ENCODE peak calls at places on chromosomes 16 and 17, in seven cellular contexts. I, K, O, B, X, W and V are unnamed samples.

GRCh38 chr16:56988948-56989945 is at the start of gene NLRC5:
- DNase-seq in O (peak; percentile 60), I (peak; percentile 78), X (peak; percentile 79), W (peak; percentile 85), K (peak; percentile 81), B (peak; percentile 86), V (peak; percentile 76)

GRCh38 chr16:57614546-57615343 is 13.7 kb upstream of the ADGRG1 start:
- DNase-seq in I (no peak), B (peak; percentile 31), W (no peak), X (peak; percentile 44), O (no peak), K (no peak), V (no peak)

GRCh38 chr17:75552847-75553552 is 27.5 kb downstream of the LLGL2 start:
- DNase-seq in O (no peak), B (peak; percentile 76), I (peak; percentile 40), X (no peak), K (no peak), W (no peak), V (no peak)

GRCh38 chr17:73096866-73097265 is 4.4 kb upstream of the SLC39A11 start:
- DNase-seq in W (no peak), K (peak; percentile 3), I (no peak), X (peak; percentile 45), O (no peak), B (no peak), V (no peak)

GRCh38 chr17:52762147-52762793 is 603.8 kb upstream of the CA10 start:
- DNase-seq in I (no peak), K (no peak), W (no peak), B (no peak), O (no peak), X (no peak), V (no peak)

GRCh38 chr17:49515196-49515770 is 20.2 kb downstream of the NGFR start:
- DNase-seq in O (peak; percentile 97), W (peak; percentile 92), K (peak; percentile 97), B (peak; percentile 95), X (no peak), I (peak; percentile 83), V (no peak)

GRCh38 chr16:10388987-10389386 is 3.1 kb downstream of the ATF7IP2 start:
- DNase-seq in X (no peak), W (no peak), O (no peak), B (no peak), I (no peak), K (no peak), V (no peak)

GRCh38 chr16:78462261-78463208 is 363.1 kb downstream of the WWOX start:
- DNase-seq in X (no peak), K (no peak), I (peak; percentile 44), W (no peak), O (no peak), B (no peak), V (no peak)

GRCh38 chr16:72877374-72878028 is 170.4 kb downstream of the ZFHX3 start:
- DNase-seq in K (peak; percentile 93), O (no peak), W (no peak), X (no peak), I (no peak), B (peak; percentile 60), V (no peak)

GRCh38 chr17:16301963-16302855 is 51.1 kb downstream of the CENPV start:
- DNase-seq in O (no peak), K (no peak), I (no peak), B (no peak), X (no peak), W (no peak), V (no peak)

GRCh38 chr17:61294777-61295176 is 104.9 kb upstream of the TBX2 start:
- DNase-seq in B (peak; percentile 61), K (peak; percentile 82), I (peak; percentile 30), O (no peak), X (no peak), W (no peak), V (no peak)

GRCh38 chr16:30457256-30457655 is 11.6 kb upstream of the SEPHS2 start:
- DNase-seq in K (no peak), O (no peak), X (no peak), W (no peak), I (no peak), B (no peak), V (no peak)

GRCh38 chr17:57284984-57285646 is 28.8 kb downstream of the MSI2 start:
- DNase-seq in B (peak; percentile 67), X (no peak), O (no peak), W (no peak), I (peak; percentile 46), K (no peak), V (peak; percentile 38)

GRCh38 chr16:84647830-84648594 is at the start of gene KLHL36:
- DNase-seq in O (no peak), I (peak; percentile 52), K (no peak), W (no peak), X (no peak), B (peak; percentile 79), V (peak; percentile 87)

GRCh38 chr16:85839681-85840240 is 40.3 kb downstream of the COX4I1 start:
- DNase-seq in B (no peak), O (no peak), W (no peak), X (no peak), I (no peak), K (no peak), V (no peak)

GRCh38 chr17:48241770-48242497 is 134.4 kb downstream of the SNX11 start:
- DNase-seq in X (no peak), K (no peak), B (peak; percentile 54), W (no peak), O (no peak), I (no peak), V (no peak)

GRCh38 chr16:23949630-23950290 is 114.0 kb downstream of the PRKCB start:
- DNase-seq in I (no peak), W (no peak), X (no peak), K (no peak), O (no peak), B (no peak), V (peak; percentile 53)

GRCh38 chr17:60107526-60108257 is 29.0 kb upstream of the HEATR6 start:
- DNase-seq in I (no peak), K (peak; percentile 34), B (peak; percentile 36), X (no peak), W (no peak), O (no peak), V (no peak)

GRCh38 chr17:65017375-65017774 is 39.2 kb downstream of the GNA13 start:
- DNase-seq in X (no peak), B (no peak), I (peak; percentile 31), W (no peak), O (no peak), K (no peak), V (no peak)

GRCh38 chr17:49290690-49291326 is 60.2 kb upstream of the PHOSPHO1 start:
- DNase-seq in K (peak; percentile 51), I (peak; percentile 34), X (no peak), B (peak; percentile 63), W (no peak), O (no peak), V (no peak)

GRCh38 chr16:5059386-5060072 is 6.2 kb downstream of the C16orf89 start:
- DNase-seq in I (no peak), W (no peak), X (no peak), K (no peak), O (no peak), B (peak; percentile 83), V (no peak)

GRCh38 chr16:5060073-5060641 is 5.6 kb downstream of the C16orf89 start:
- DNase-seq in X (peak; percentile 13), B (no peak), W (no peak), O (no peak), K (no peak), I (no peak), V (no peak)

GRCh38 chr16:5058476-5058875 is 7.3 kb downstream of the C16orf89 start:
- DNase-seq in K (peak; percentile 23), X (no peak), B (peak; percentile 96), O (no peak), W (no peak), I (peak; percentile 87), V (no peak)

GRCh38 chr16:5054876-5055865 is 10.6 kb downstream of the C16orf89 start:
- DNase-seq in O (no peak), B (no peak), I (no peak), X (no peak), K (no peak), W (no peak), V (no peak)

DNA sequence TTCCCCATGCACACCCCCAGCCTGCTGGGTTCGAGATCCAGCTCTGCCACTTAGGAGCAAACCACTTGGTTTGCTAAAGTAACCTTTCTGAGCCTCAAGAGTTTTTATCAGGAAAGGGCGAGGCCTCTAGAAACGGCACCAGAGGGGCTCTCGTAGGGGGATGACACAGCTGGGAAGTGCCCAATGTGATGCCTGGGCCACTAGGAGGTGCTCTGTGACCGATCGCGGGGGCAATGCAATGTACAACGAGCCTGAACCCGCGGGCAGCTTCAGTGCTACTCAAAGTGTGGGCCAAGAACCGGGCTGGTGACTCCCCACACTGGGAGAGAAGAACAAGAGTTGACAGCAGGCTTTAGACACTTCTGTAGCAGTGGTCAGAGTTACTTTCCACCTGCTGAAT is 9.4 kb downstream of the C16orf89 start:
- DNase-seq in O (no peak), X (no peak), K (peak; percentile 43), I (peak; percentile 80), B (peak; percentile 91), W (no peak), V (peak; percentile 20)
- TF ChIP-seq CTCF in O (peak; percentile 35), X (no peak), K (peak; percentile 64), I (peak; percentile 71), B (peak; percentile 86), W (peak; percentile 25), V (no peak)

DNA sequence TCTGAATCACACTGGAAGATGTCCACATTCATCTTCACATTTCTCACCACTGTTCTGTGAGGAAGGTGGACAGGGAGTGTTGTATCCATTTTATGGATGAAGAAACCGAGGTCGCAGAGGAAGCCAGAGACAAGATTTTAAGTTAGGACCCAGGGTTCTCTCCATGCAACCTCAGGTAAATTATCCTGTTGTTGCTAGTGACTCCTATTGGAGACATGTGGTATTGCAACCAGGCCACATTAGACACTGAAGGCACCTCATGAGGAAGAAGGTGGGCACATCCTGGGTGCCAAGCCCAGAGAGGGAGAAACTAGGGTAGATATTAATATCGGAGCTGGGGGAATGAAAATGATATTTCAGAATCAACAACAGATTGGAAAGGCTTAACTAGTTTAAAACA is 8.5 kb upstream of the WNT9B start:
- DNase-seq in I (no peak), W (no peak), O (no peak), K (peak; percentile 22), X (no peak), B (peak; percentile 66), V (no peak)
- TF ChIP-seq CTCF in I (peak; percentile 60), W (no peak), O (peak; percentile 41), K (peak; percentile 78), X (no peak), B (peak; percentile 78), V (no peak)

DNA sequence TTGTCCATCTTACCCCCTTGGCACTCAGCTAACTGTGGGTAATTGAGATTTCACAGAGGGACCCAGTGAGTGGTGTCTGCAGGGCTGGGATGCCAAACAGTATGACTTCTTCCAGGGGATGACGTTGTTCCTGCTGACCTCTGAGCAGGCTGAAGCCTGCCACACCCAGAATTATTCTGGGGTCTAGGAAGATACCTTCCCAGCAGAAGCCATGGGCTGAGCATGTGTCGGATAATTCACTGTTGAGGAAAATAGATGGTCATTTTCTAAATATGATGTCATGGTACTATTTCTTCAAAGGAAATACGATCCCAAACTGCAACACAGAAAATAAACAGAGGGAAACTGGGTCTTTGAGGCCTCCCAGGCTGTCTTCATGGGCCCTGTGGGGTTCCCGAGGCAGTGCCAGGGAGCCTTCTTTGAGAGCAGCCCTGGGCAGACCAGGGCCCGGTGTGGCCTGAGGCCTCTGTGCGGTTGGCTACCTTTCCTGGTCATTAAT is 17.4 kb downstream of the WNT9B start:
- DNase-seq in B (no peak), W (no peak), X (no peak), K (no peak), I (no peak), O (no peak), V (no peak)
- TF ChIP-seq CTCF in B (no peak), W (no peak), X (no peak), K (no peak), I (no peak), O (no peak), V (no peak)

GRCh38 chr16:88539652-88540345 is 30.4 kb upstream of the ZC3H18 start:
- DNase-seq in K (no peak), W (no peak), B (peak; percentile 60), I (no peak), O (no peak), X (peak; percentile 59), V (no peak)
- TF ChIP-seq CTCF in K (no peak), W (no peak), B (peak; percentile 28), I (no peak), O (no peak), X (no peak), V (no peak)